ENCODE peak calls at places on chromosomes 1 and 21, in five cellular contexts. One of them, this sample, is unnamed.

GRCh38 chr1:173002891-173003582 is 47.7 kb downstream of the TNFSF18 start:
- DNase-seq in psoas muscle: no peak
- DNase-seq in PC-9: no peak
- DNase-seq in hepatocyte: no peak
- DNase-seq in tibial artery: peak; percentile 32
- DNase-seq in this sample: no peak

GRCh38 chr1:104387716-104388508 is 638.2 kb downstream of the AMY1C start:
- DNase-seq in psoas muscle: no peak
- DNase-seq in tibial artery: no peak
- DNase-seq in hepatocyte: no peak
- DNase-seq in PC-9: no peak
- DNase-seq in this sample: no peak

GRCh38 chr1:110556471-110556807 is 37.5 kb upstream of the KCNA10 start:
- DNase-seq in tibial artery: no peak
- DNase-seq in hepatocyte: no peak
- DNase-seq in PC-9: no peak
- DNase-seq in psoas muscle: no peak
- DNase-seq in this sample: no peak

GRCh38 chr1:198934901-198935301 is 296.1 kb downstream of the PTPRC start:
- DNase-seq in hepatocyte: no peak
- DNase-seq in tibial artery: no peak
- DNase-seq in PC-9: peak; percentile 18
- DNase-seq in psoas muscle: no peak
- DNase-seq in this sample: no peak

GRCh38 chr1:52842643-52843310 is at the start of gene ZYG11A:
- DNase-seq in hepatocyte: peak; percentile 93
- DNase-seq in tibial artery: no peak
- DNase-seq in psoas muscle: peak; percentile 59
- DNase-seq in PC-9: peak; percentile 93
- DNase-seq in this sample: no peak

GRCh38 chr1:110407260-110408210 is at the start of gene LAMTOR5:
- DNase-seq in psoas muscle: peak; percentile 95
- DNase-seq in tibial artery: peak; percentile 95
- DNase-seq in PC-9: peak; percentile 93
- DNase-seq in hepatocyte: peak; percentile 79
- DNase-seq in this sample: peak; percentile 55

GRCh38 chr1:93638307-93638847 is 43.3 kb downstream of the BCAR3 start:
- DNase-seq in PC-9: peak; percentile 56
- DNase-seq in hepatocyte: peak; percentile 59
- DNase-seq in psoas muscle: no peak
- DNase-seq in tibial artery: no peak
- DNase-seq in this sample: no peak

GRCh38 chr21:30408782-30409494 is 13.1 kb downstream of the KRTAP13-1 start:
- DNase-seq in hepatocyte: peak; percentile 81
- DNase-seq in PC-9: peak; percentile 49
- DNase-seq in psoas muscle: no peak
- DNase-seq in tibial artery: no peak
- DNase-seq in this sample: no peak

GRCh38 chr1:26951821-26952497 is 8.3 kb downstream of the KDF1 start:
- DNase-seq in psoas muscle: no peak
- DNase-seq in tibial artery: no peak
- DNase-seq in PC-9: no peak
- DNase-seq in hepatocyte: no peak
- DNase-seq in this sample: no peak

GRCh38 chr1:148315081-148315811 is 163.2 kb upstream of the NBPF11 start:
- DNase-seq in psoas muscle: no peak
- DNase-seq in PC-9: no peak
- DNase-seq in hepatocyte: no peak
- DNase-seq in tibial artery: no peak
- DNase-seq in this sample: no peak

GRCh38 chr1:154220970-154221814 is 437 bp downstream of the UBAP2L start:
- DNase-seq in hepatocyte: peak; percentile 75
- DNase-seq in tibial artery: peak; percentile 53
- DNase-seq in psoas muscle: peak; percentile 64
- DNase-seq in PC-9: peak; percentile 37
- DNase-seq in this sample: peak; percentile 47

GRCh38 chr1:226634156-226634588 is 85.6 kb downstream of the STUM start:
- DNase-seq in tibial artery: peak; percentile 80
- DNase-seq in psoas muscle: peak; percentile 78
- DNase-seq in hepatocyte: peak; percentile 86
- DNase-seq in PC-9: peak; percentile 75
- DNase-seq in this sample: no peak

GRCh38 chr1:226021406-226022200 is 22.5 kb upstream of the SDE2 start:
- DNase-seq in tibial artery: no peak
- DNase-seq in hepatocyte: no peak
- DNase-seq in PC-9: no peak
- DNase-seq in psoas muscle: no peak
- DNase-seq in this sample: no peak

GRCh38 chr1:31987231-31987630 is 26.4 kb upstream of the KHDRBS1 start:
- DNase-seq in tibial artery: no peak
- DNase-seq in psoas muscle: no peak
- DNase-seq in hepatocyte: no peak
- DNase-seq in PC-9: no peak
- DNase-seq in this sample: no peak

GRCh38 chr1:93847811-93848288 is 31.2 kb downstream of the DNTTIP2 start:
- DNase-seq in PC-9: peak; percentile 55
- DNase-seq in tibial artery: peak; percentile 56
- DNase-seq in hepatocyte: peak; percentile 77
- DNase-seq in psoas muscle: peak; percentile 72
- DNase-seq in this sample: no peak

GRCh38 chr1:112439592-112439991 is 43.6 kb downstream of the CTTNBP2NL start:
- DNase-seq in hepatocyte: no peak
- DNase-seq in PC-9: no peak
- DNase-seq in psoas muscle: no peak
- DNase-seq in tibial artery: no peak
- DNase-seq in this sample: no peak

GRCh38 chr1:49356594-49356993 is 579.9 kb upstream of the BEND5 start:
- DNase-seq in hepatocyte: no peak
- DNase-seq in tibial artery: no peak
- DNase-seq in PC-9: no peak
- DNase-seq in psoas muscle: no peak
- DNase-seq in this sample: no peak

GRCh38 chr1:101520302-101520701 is 283.5 kb downstream of the S1PR1 start:
- DNase-seq in psoas muscle: no peak
- DNase-seq in PC-9: peak; percentile 2
- DNase-seq in hepatocyte: peak; percentile 72
- DNase-seq in tibial artery: no peak
- DNase-seq in this sample: no peak

GRCh38 chr1:243882276-243882675 is 32.2 kb upstream of the AKT3 start:
- DNase-seq in psoas muscle: no peak
- DNase-seq in PC-9: no peak
- DNase-seq in tibial artery: no peak
- DNase-seq in hepatocyte: no peak
- DNase-seq in this sample: no peak

GRCh38 chr1:232553050-232553754 is 76.7 kb downstream of the SIPA1L2 start:
- DNase-seq in tibial artery: no peak
- DNase-seq in psoas muscle: peak; percentile 46
- DNase-seq in PC-9: no peak
- DNase-seq in hepatocyte: peak; percentile 66
- DNase-seq in this sample: no peak

GRCh38 chr1:37739222-37739621 is 25.7 kb downstream of the EPHA10 start:
- DNase-seq in tibial artery: no peak
- DNase-seq in psoas muscle: no peak
- DNase-seq in PC-9: peak; percentile 62
- DNase-seq in hepatocyte: peak; percentile 59
- DNase-seq in this sample: no peak

GRCh38 chr1:95431216-95431615 is 197.2 kb downstream of the RWDD3 start:
- DNase-seq in PC-9: no peak
- DNase-seq in psoas muscle: no peak
- DNase-seq in hepatocyte: no peak
- DNase-seq in tibial artery: no peak
- DNase-seq in this sample: no peak

GRCh38 chr1:203682401-203683383 is 56.1 kb downstream of the ATP2B4 start:
- DNase-seq in hepatocyte: no peak
- DNase-seq in PC-9: no peak
- DNase-seq in tibial artery: no peak
- DNase-seq in psoas muscle: no peak
- DNase-seq in this sample: no peak

GRCh38 chr1:243946946-243947345 is 96.9 kb upstream of the AKT3 start:
- DNase-seq in tibial artery: no peak
- DNase-seq in psoas muscle: no peak
- DNase-seq in hepatocyte: no peak
- DNase-seq in PC-9: no peak
- DNase-seq in this sample: no peak

GRCh38 chr1:47434051-47434842 is 3.6 kb upstream of the FOXD2 start:
- DNase-seq in psoas muscle: no peak
- DNase-seq in PC-9: no peak
- DNase-seq in tibial artery: peak; percentile 46
- DNase-seq in hepatocyte: peak; percentile 57
- DNase-seq in this sample: no peak

GRCh38 chr1:70168283-70168682 is 37.1 kb downstream of the LRRC40 start:
- DNase-seq in psoas muscle: no peak
- DNase-seq in tibial artery: no peak
- DNase-seq in PC-9: no peak
- DNase-seq in hepatocyte: no peak
- DNase-seq in this sample: no peak

GRCh38 chr1:222975472-222976122 is 160.8 kb downstream of the DISP1 start:
- DNase-seq in psoas muscle: no peak
- DNase-seq in tibial artery: no peak
- DNase-seq in hepatocyte: no peak
- DNase-seq in PC-9: no peak
- DNase-seq in this sample: no peak

GRCh38 chr1:183226963-183227362 is 40.9 kb downstream of the LAMC2 start:
- DNase-seq in hepatocyte: no peak
- DNase-seq in PC-9: no peak
- DNase-seq in psoas muscle: no peak
- DNase-seq in tibial artery: no peak
- DNase-seq in this sample: no peak

GRCh38 chr1:183228650-183229220 is 42.7 kb downstream of the LAMC2 start:
- DNase-seq in psoas muscle: no peak
- DNase-seq in tibial artery: no peak
- DNase-seq in PC-9: no peak
- DNase-seq in hepatocyte: peak; percentile 51
- DNase-seq in this sample: no peak

GRCh38 chr1:183226361-183226760 is 40.3 kb downstream of the LAMC2 start:
- DNase-seq in tibial artery: no peak
- DNase-seq in PC-9: no peak
- DNase-seq in psoas muscle: no peak
- DNase-seq in hepatocyte: no peak
- DNase-seq in this sample: no peak

GRCh38 chr1:183227963-183228649 is 42.0 kb downstream of the LAMC2 start:
- DNase-seq in hepatocyte: peak; percentile 60
- DNase-seq in psoas muscle: peak; percentile 45
- DNase-seq in PC-9: peak; percentile 33
- DNase-seq in tibial artery: peak; percentile 43
- DNase-seq in this sample: no peak

GRCh38 chr1:183227382-183227781 is 41.3 kb downstream of the LAMC2 start:
- DNase-seq in hepatocyte: no peak
- DNase-seq in tibial artery: no peak
- DNase-seq in PC-9: no peak
- DNase-seq in psoas muscle: no peak
- DNase-seq in this sample: no peak
- H3K4me1 ChIP-seq in hepatocyte: peaks cover 3% of the 10 kb centered on the region
- H3K4me1 ChIP-seq in tibial artery: no peaks in the 10 kb centered on the region
- H3K4me1 ChIP-seq in PC-9: peaks cover 7% of the 10 kb centered on the region
- H3K4me1 ChIP-seq in psoas muscle: no peaks in the 10 kb centered on the region
- H3K4me1 ChIP-seq in this sample: no peaks in the 10 kb centered on the region

GRCh38 chr1:29033829-29034466 is 89.8 kb downstream of the TMEM200B start:
- DNase-seq in PC-9: no peak
- DNase-seq in tibial artery: no peak
- DNase-seq in hepatocyte: peak; percentile 44
- DNase-seq in psoas muscle: no peak
- DNase-seq in this sample: no peak
- H3K36me3 ChIP-seq in PC-9: no peaks in the 10 kb centered on the region
- H3K36me3 ChIP-seq in tibial artery: no peaks in the 10 kb centered on the region
- H3K36me3 ChIP-seq in hepatocyte: no peaks in the 10 kb centered on the region
- H3K36me3 ChIP-seq in psoas muscle: peaks cover 44% of the 10 kb centered on the region
- H3K36me3 ChIP-seq in this sample: peaks cover 59% of the 10 kb centered on the region

GRCh38 chr1:152110365-152110859 is 4.8 kb downstream of the TCHH start:
- DNase-seq in PC-9: peak; percentile 38
- DNase-seq in tibial artery: no peak
- DNase-seq in hepatocyte: peak; percentile 9
- DNase-seq in psoas muscle: no peak
- DNase-seq in this sample: no peak

GRCh38 chr1:152110860-152111514 is 4.3 kb downstream of the TCHH start:
- DNase-seq in hepatocyte: peak; percentile 41
- DNase-seq in tibial artery: no peak
- DNase-seq in psoas muscle: peak; percentile 21
- DNase-seq in PC-9: peak; percentile 40
- DNase-seq in this sample: no peak

GRCh38 chr1:152111515-152111968 is 3.7 kb downstream of the TCHH start:
- DNase-seq in PC-9: peak; percentile 29
- DNase-seq in psoas muscle: no peak
- DNase-seq in tibial artery: no peak
- DNase-seq in hepatocyte: peak; percentile 10
- DNase-seq in this sample: no peak

GRCh38 chr1:152112885-152113432 is 2.3 kb downstream of the TCHH start:
- DNase-seq in hepatocyte: no peak
- DNase-seq in PC-9: no peak
- DNase-seq in tibial artery: no peak
- DNase-seq in psoas muscle: no peak
- DNase-seq in this sample: no peak

GRCh38 chr1:152112101-152112884 is 3.0 kb downstream of the TCHH start:
- DNase-seq in tibial artery: no peak
- DNase-seq in PC-9: no peak
- DNase-seq in psoas muscle: no peak
- DNase-seq in hepatocyte: no peak
- DNase-seq in this sample: no peak
- H3K9me3 ChIP-seq in tibial artery: peaks cover 12% of the 10 kb centered on the region
- H3K9me3 ChIP-seq in PC-9: peaks cover 6% of the 10 kb centered on the region
- H3K9me3 ChIP-seq in psoas muscle: peaks cover 5% of the 10 kb centered on the region
- H3K9me3 ChIP-seq in hepatocyte: no peaks in the 10 kb centered on the region
- H3K9me3 ChIP-seq in this sample: peaks cover 6% of the 10 kb centered on the region

DNA sequence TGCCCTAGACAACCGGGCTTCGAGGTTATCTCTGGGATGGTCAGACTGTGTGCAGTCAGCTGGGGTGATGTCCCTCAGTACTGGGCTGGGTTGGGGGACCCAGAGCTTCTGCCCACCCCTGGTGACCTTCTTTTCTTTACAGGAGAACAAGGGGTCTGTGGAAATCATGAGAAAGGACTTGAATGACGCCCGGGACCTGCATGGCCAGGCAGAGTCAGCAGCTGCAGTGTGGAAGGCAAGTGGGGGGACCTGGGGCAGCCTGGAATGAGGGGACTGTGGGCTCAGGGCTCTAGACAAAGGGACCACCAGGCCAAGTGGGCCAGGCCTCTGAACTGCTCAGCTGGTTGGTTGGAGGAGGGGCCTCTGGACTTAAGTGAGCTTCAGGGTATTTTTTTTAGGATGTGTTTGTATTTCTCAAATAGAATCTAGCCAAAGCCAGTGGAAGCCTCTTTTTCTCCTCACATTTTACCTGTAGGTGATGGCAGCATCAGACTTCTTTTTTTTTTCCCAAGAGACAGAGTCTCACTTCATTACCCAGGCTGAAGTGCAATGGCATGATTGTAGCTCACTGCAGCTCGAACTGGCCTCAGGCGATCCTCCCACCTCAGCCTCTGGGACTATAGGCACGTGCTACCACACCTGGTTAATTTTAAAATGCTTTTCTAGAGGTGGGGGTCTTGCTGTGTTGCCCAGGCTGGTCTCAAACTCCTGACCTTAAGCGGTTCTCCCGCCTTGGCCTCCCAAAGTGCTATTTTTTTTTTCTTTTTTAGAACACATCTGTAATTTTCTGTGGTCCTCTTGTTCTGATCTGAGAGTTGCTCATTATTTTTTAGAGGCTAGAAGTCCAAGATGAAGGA is 1.9 kb downstream of the RNF187 start:
- DNase-seq in PC-9: no peak
- DNase-seq in tibial artery: no peak
- DNase-seq in hepatocyte: no peak
- DNase-seq in psoas muscle: no peak
- DNase-seq in this sample: no peak
- H3K4me1 ChIP-seq in PC-9: peaks cover 34% of the 10 kb centered on the region
- H3K4me1 ChIP-seq in tibial artery: peaks cover 22% of the 10 kb centered on the region
- H3K4me1 ChIP-seq in hepatocyte: peaks cover 17% of the 10 kb centered on the region
- H3K4me1 ChIP-seq in psoas muscle: peaks cover 31% of the 10 kb centered on the region
- H3K4me1 ChIP-seq in this sample: peaks cover 50% of the 10 kb centered on the region